ENCODE peak calls at places on chromosomes 12 and 14, in six cellular contexts. N, I, Y, D, C and O are unnamed samples.

GRCh38 chr14:90569606-90570462 is 173.0 kb downstream of the CALM1 start:
- DNase-seq in N (no peak), I (no peak), Y (no peak), D (no peak), C (peak; percentile 7), O (peak; percentile 46)

GRCh38 chr12:20050166-20050565 is 318.2 kb upstream of the PDE3A start:
- DNase-seq in N (peak; percentile 43), I (no peak), Y (no peak), D (no peak), C (no peak), O (no peak)

GRCh38 chr14:61051046-61051445 is 70.0 kb downstream of the SLC38A6 start:
- DNase-seq in N (no peak), I (no peak), Y (peak; percentile 10), D (no peak), C (no peak), O (peak; percentile 14)

GRCh38 chr12:43578782-43579181 is 26.8 kb upstream of the ADAMTS20 start:
- DNase-seq in N (peak; percentile 2), I (no peak), Y (peak; percentile 23), D (no peak), C (peak; percentile 34), O (peak; percentile 2)

GRCh38 chr14:86057018-86057667 is 527.2 kb downstream of the FLRT2 start:
- DNase-seq in N (peak; percentile 31), I (no peak), Y (peak; percentile 39), D (no peak), C (peak; percentile 27), O (peak; percentile 44)

GRCh38 chr12:10497602-10498001 is 8.1 kb upstream of the EIF2S3B start:
- DNase-seq in N (no peak), I (no peak), Y (no peak), D (no peak), C (no peak), O (no peak)

GRCh38 chr12:91098942-91099341 is 12.4 kb downstream of the LUM start:
- DNase-seq in N (peak; percentile 98), I (no peak), Y (peak; percentile 93), D (no peak), C (peak; percentile 84), O (no peak)

GRCh38 chr14:77301103-77301502 is 19.6 kb downstream of the POMT2 start:
- DNase-seq in N (peak; percentile 87), I (peak; percentile 83), Y (peak; percentile 85), D (peak; percentile 66), C (peak; percentile 90), O (peak; percentile 93)

GRCh38 chr14:30655124-30655523 is 33.0 kb downstream of the SCFD1 start:
- DNase-seq in N (peak; percentile 30), I (no peak), Y (peak; percentile 55), D (no peak), C (no peak), O (no peak)

GRCh38 chr12:127238061-127238460 is 1028.9 kb upstream of the TMEM132C start:
- DNase-seq in N (no peak), I (no peak), Y (no peak), D (no peak), C (peak; percentile 20), O (no peak)

GRCh38 chr12:122946690-122947271 is 19.5 kb downstream of the ABCB9 start:
- DNase-seq in N (peak; percentile 100), I (no peak), Y (peak; percentile 100), D (no peak), C (peak; percentile 98), O (peak; percentile 70)

GRCh38 chr12:45742590-45742989 is 13.1 kb downstream of the ARID2 start:
- DNase-seq in N (no peak), I (no peak), Y (no peak), D (no peak), C (no peak), O (no peak)

GRCh38 chr12:45343269-45344051 is 127.6 kb downstream of the ANO6 start:
- DNase-seq in N (peak; percentile 73), I (no peak), Y (peak; percentile 63), D (no peak), C (peak; percentile 90), O (peak; percentile 55)

GRCh38 chr14:61179776-61180398 is 101.3 kb downstream of the TMEM30B start:
- DNase-seq in N (peak; percentile 63), I (no peak), Y (peak; percentile 58), D (no peak), C (no peak), O (no peak)

GRCh38 chr14:21768116-21768874 is 94.7 kb upstream of the OR4E1 start:
- DNase-seq in N (peak; percentile 14), I (no peak), Y (peak; percentile 1), D (peak; percentile 42), C (peak; percentile 64), O (peak; percentile 86)

GRCh38 chr12:76880156-76881023 is 1.6 kb upstream of the CSRP2 start:
- DNase-seq in N (peak; percentile 71), I (no peak), Y (peak; percentile 88), D (no peak), C (no peak), O (no peak)

GRCh38 chr14:49972199-49972671 is 79.4 kb downstream of the ARF6 start:
- DNase-seq in N (peak; percentile 74), I (no peak), Y (peak; percentile 74), D (no peak), C (peak; percentile 90), O (peak; percentile 42)

GRCh38 chr14:103973354-103973753 is 31.0 kb upstream of the RD3L start:
- DNase-seq in N (no peak), I (no peak), Y (no peak), D (no peak), C (no peak), O (peak; percentile 8)

GRCh38 chr12:131003036-131003435 is 49.3 kb downstream of the ADGRD1 start:
- DNase-seq in N (no peak), I (no peak), Y (no peak), D (no peak), C (no peak), O (no peak)

GRCh38 chr12:79776111-79776510 is 85.3 kb upstream of the PAWR start:
- DNase-seq in N (peak; percentile 51), I (no peak), Y (peak; percentile 68), D (no peak), C (peak; percentile 2), O (no peak)

GRCh38 chr14:71416392-71416791 is 509.1 kb downstream of the PCNX1 start:
- DNase-seq in N (no peak), I (no peak), Y (peak; percentile 34), D (no peak), C (no peak), O (peak; percentile 47)

DNA sequence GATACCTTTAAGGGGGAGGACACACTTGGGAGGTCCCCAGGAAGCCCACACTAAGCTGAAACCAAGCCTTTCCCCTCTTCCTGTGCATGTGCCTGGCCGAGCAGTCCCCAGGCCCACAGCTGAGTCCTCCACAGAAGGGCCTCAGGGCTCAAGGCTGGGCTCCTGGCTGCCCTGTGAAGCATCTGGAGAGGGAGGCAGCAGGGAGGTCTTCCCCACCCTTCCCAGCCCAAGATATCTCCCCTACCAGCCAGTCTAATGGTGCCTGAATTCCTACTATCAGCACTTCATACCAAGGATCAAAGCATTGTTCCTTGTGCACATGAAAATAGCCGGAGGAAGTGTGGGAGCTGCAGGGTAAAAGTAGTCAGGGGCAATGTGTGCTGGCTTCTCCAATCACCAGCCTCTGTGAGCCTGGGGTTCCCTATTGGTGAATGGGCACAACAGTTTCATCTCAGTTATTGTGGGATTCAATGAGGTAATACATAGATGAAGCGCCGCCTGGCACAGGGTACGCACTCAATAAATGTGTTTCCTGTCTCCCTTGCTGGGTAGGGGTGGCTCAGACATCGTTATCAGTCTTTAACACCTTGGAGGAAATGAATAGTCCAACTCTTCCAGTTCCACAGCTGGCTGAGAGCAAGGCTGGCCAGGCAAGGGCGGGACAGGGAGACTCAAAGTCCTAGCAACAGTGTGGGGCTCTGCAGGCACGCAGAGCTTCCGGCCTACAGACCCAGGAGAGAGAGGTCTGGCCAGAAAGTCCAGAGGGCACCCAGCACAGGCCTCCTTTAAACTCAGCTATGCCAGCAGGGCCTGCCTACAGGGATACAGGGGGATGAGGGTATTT is 39.1 kb upstream of the PNMA1 start:
- DNase-seq in N (peak; percentile 66), I (no peak), Y (no peak), D (no peak), C (peak; percentile 69), O (peak; percentile 54)
- H3K9ac ChIP-seq in N (peak overlapping the region; percentile 74), I (no peak overlapping the region), Y (peak overlapping the region; percentile 1), D (no peak overlapping the region), C (no peak overlapping the region), O (no peak overlapping the region)

DNA sequence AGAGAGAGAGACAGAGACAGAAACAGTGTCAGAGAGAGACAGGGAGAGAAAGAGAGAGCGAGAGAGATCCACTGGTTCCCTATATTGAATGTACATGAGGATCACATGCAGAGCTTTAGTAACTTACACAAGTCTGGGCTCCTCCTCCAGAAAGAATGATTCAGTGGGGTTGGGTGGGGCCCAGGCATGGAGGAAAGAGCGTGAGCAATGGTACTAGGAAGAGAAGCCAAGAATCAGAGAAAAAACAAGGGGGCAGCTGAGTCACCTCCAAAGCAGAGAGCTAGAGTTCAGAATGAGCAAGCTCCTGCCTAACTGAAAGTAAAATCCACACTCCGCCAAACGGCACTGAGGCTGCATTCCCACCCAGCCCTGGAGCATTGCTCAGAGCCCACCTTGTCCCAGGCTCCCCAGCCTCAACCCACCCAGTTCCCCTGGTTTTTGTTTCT is 670.1 kb upstream of the TBX3 start:
- DNase-seq in N (peak; percentile 97), I (no peak), Y (peak; percentile 98), D (no peak), C (peak; percentile 65), O (no peak)
- H3K4me3 ChIP-seq in N (peak overlapping the region; percentile 76), I (no peak overlapping the region), Y (peak overlapping the region; percentile 49), D (no peak overlapping the region), C (no peak overlapping the region), O (no peak overlapping the region)

DNA sequence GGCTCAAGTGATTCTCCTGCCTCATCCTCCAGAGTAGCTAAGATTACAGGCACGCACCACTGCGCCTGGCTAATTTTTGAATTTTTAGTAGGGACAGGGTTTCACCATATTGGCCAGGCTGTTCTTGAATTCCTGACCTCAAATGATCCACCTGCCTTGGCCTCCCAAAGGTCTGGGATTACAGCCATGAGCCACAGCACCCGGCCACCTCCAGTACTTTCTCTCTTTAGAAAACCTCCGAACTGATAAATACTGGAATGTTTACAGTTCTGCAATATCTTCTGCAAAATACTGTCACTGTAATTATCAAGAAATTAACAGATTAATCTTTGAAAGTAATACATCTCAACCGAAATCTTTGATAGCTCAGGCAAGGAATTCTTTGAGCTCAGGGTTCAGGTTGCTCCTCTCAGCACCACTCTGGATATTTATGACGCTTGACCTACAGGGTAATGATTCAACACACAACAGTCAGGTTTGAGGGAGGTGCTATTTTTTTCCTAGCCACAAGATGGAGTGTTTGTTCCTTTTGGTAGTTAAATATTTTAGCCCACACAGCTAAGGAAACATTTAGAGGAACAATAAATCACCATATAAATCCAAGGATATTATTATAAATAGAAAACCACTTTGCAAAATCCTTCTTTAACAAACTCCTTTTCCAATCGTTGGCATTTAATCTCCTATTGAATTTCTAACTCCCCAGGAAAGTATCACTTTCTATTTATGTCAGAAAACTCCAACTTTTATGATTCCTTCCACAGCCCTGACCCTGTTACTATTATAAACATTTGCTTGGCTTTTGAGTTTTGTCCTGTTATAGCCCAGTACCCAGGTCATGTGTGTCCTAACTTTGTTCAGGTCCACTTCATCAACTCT is 48.6 kb upstream of the GTF2A1 start:
- DNase-seq in N (peak; percentile 61), I (no peak), Y (peak; percentile 68), D (peak; percentile 53), C (peak; percentile 86), O (peak; percentile 85)
- H3K4ac ChIP-seq in N (no peak overlapping the region), I (no peak overlapping the region), Y (no peak overlapping the region), D (no peak overlapping the region), C (no peak overlapping the region), O (peak overlapping the region; percentile 36)

DNA sequence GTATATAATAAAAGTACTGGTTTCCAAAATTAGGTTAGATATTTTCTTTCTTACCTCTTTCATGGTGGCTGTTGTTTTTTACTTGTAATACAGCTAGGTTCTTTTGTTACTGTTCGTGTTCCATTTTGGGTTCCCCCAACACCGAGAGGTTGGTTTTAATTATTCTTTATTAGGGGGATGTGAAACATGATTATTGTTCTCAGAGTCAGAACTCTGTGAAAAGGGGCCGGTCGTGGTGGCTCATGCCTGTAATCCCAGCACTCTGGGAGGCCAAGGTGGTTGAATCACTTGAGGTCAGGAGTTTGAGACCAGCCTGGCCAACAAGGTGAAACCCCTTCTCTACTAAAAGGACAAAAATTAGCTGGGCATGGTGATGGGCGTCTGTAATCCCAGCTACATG is 108.1 kb downstream of the BICD1 start:
- DNase-seq in N (no peak), I (no peak), Y (no peak), D (no peak), C (no peak), O (no peak)
- H3K9ac ChIP-seq in N (no peak overlapping the region), I (no peak overlapping the region), Y (no peak overlapping the region), D (no peak overlapping the region), C (no peak overlapping the region), O (no peak overlapping the region)